ENCODE peak calls at places on chromosomes 7 and 10, in nine cellular contexts. L is coronary artery; H is CD8-positive, alpha-beta T cell; N is CD4-positive, alpha-beta T cell; R is AG04450; T is lung; Z is Panc1; B is endothelial cell; W is GM12865. O is an unnamed sample.

GRCh38 chr7:127214956-127215355 is 37.8 kb downstream of the GRM8 start:
- DNase-seq in L (no peak), H (no peak), N (no peak), R (no peak), T (no peak), Z (no peak), B (no peak), W (no peak), O (no peak)

GRCh38 chr7:84529480-84530205 is 335.1 kb upstream of the SEMA3A start:
- DNase-seq in L (no peak), H (no peak), N (no peak), R (no peak), T (no peak), Z (peak; percentile 87), B (no peak), W (no peak), O (no peak)

GRCh38 chr7:109387530-109387929 is 817.9 kb downstream of the DNAJB9 start:
- DNase-seq in L (no peak), H (no peak), N (no peak), R (no peak), T (no peak), Z (no peak), B (no peak), W (no peak), O (no peak)

GRCh38 chr10:52252322-52252721 is 61.8 kb upstream of the DKK1 start:
- DNase-seq in L (no peak), H (no peak), N (no peak), R (no peak), T (no peak), Z (no peak), B (no peak), W (no peak), O (no peak)

GRCh38 chr7:55273186-55273980 is 91.8 kb upstream of the LANCL2 start:
- DNase-seq in L (peak; percentile 53), H (no peak), N (no peak), R (no peak), T (no peak), Z (no peak), B (no peak), W (no peak), O (no peak)

GRCh38 chr7:30796105-30796869 is 25.1 kb downstream of the MINDY4 start:
- DNase-seq in L (no peak), H (no peak), N (no peak), R (peak; percentile 59), T (peak; percentile 7), Z (no peak), B (no peak), W (peak; percentile 21), O (no peak)

GRCh38 chr10:971150-971542 is 17.1 kb upstream of the GTPBP4 start:
- DNase-seq in L (no peak), H (no peak), N (no peak), R (no peak), T (no peak), Z (no peak), B (no peak), W (no peak), O (no peak)

GRCh38 chr7:137895301-137896201 is 48.8 kb upstream of the DGKI start:
- DNase-seq in L (no peak), H (no peak), N (no peak), R (no peak), T (no peak), Z (no peak), B (no peak), W (peak; percentile 86), O (no peak)

GRCh38 chr10:33332183-33333031 is 2.1 kb downstream of the NRP1 start:
- DNase-seq in L (no peak), H (no peak), N (no peak), R (no peak), T (no peak), Z (no peak), B (no peak), W (no peak), O (no peak)

DNA sequence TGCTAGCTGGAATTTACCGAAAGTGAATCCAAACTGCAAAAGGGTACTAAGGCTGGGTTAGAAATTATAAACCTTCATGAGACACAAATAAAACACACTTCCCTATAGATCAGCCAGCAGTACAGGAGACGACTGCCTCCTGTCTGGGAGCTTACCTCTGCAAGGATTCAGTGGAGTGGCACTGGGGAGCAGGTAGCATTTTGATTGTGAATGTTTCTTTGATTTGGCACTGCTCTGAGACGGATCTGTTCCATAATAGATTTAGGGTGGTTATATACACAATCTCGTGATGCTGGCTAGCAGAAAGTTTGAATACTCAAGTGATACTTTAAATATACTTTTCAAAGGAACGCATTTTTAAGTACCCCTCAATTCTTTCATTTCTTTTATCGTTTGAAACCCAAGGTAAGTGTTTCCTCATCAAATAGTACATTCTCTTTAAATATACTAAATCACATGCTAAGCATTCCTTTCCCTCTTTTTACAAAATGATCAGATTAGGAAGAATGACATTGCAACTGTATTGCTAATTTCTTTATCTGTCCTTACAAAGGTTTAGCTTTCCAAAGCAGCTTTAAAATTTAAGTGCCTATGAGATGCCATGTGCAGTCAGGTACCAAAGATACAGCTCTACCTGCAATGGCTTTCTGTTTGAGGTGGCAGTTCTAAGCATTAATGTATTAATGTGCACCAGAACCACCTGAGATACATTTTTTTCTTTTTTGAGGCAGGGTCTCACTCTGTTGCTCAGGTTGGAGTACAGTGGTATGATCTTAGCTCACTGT is 20.6 kb upstream of the CHCHD3 start:
- DNase-seq in L (no peak), H (no peak), N (no peak), R (no peak), T (no peak), Z (no peak), B (no peak), W (no peak), O (no peak)
- TF ChIP-seq CTCF in L (no peak), H (no peak), N (no peak), R (no peak), T (no peak), Z (no peak), B (no peak), W (no peak), O (no peak)

DNA sequence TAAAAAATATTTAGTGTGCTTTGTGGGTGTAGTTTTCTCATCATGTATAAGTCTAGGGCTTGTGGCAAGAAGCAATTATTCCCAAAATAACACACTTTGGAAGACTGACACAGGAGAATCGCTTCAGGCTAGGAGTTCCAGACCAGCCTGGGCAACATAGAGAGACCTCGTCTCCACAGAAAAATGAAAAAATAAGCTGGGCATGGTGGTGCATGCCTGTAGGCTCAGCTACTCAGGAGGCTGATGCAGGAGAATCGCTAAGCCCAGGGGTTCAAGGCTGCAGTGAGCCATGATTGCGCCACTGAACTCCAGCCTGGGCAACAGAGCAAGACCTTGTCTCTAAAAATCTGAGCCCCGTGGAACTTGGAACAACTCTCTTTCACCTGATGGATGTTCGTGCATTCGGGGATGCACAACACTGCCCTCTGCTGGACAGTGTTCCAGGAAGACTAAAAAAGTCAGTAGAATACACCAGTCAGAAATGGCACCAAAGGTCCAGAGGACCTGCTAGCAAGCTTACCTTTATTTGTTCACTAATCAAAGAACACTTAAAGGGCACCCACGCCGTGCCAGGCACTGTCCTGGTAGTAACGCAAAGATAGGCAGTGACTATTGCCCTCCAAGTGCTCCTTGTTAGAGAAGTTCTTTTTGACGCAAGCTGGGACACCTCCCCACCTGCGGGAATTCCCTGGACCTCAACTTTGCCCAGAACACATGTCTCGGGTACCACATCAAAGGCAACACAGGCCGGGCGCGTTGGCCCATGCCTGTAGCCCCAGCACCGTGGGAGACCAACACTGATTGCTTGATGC is 81.9 kb upstream of the CALN1 start:
- DNase-seq in L (no peak), H (peak; percentile 37), N (peak; percentile 8), R (no peak), T (peak; percentile 62), Z (peak; percentile 28), B (peak; percentile 77), W (peak; percentile 88), O (peak; percentile 73)
- TF ChIP-seq CTCF in L (peak; percentile 30), H (peak; percentile 74), N (peak; percentile 70), R (peak; percentile 64), T (peak; percentile 23), Z (peak; percentile 85), B (peak; percentile 86), W (peak; percentile 71), O (peak; percentile 86)

GRCh38 chr10:124999433-125000365 is 57.8 kb downstream of the ZRANB1 start:
- DNase-seq in L (peak; percentile 93), H (no peak), N (no peak), R (peak; percentile 78), T (no peak), Z (no peak), B (no peak), W (no peak), O (no peak)

GRCh38 chr10:125002044-125002422 is 60.1 kb downstream of the ZRANB1 start:
- DNase-seq in L (no peak), H (no peak), N (no peak), R (no peak), T (no peak), Z (no peak), B (no peak), W (no peak), O (no peak)

GRCh38 chr10:124998624-124999291 is 56.8 kb downstream of the ZRANB1 start:
- DNase-seq in L (peak; percentile 75), H (no peak), N (no peak), R (no peak), T (no peak), Z (no peak), B (no peak), W (no peak), O (no peak)

GRCh38 chr10:125001313-125002043 is 59.6 kb downstream of the ZRANB1 start:
- DNase-seq in L (peak; percentile 72), H (no peak), N (no peak), R (no peak), T (no peak), Z (no peak), B (no peak), W (no peak), O (no peak)

GRCh38 chr10:125000366-125001312 is 58.7 kb downstream of the ZRANB1 start:
- DNase-seq in L (peak; percentile 77), H (no peak), N (no peak), R (no peak), T (no peak), Z (no peak), B (no peak), W (no peak), O (no peak)
- TF ChIP-seq CTCF in L (no peak), H (no peak), N (no peak), R (peak; percentile 20), T (no peak), Z (no peak), B (no peak), W (no peak), O (no peak)

GRCh38 chr7:44050915-44051560 is 6.5 kb downstream of the DBNL start:
- DNase-seq in L (peak; percentile 54), H (no peak), N (no peak), R (no peak), T (no peak), Z (no peak), B (no peak), W (no peak), O (no peak)

GRCh38 chr7:44050121-44050914 is 5.8 kb downstream of the DBNL start:
- DNase-seq in L (peak; percentile 57), H (no peak), N (no peak), R (no peak), T (no peak), Z (no peak), B (no peak), W (no peak), O (no peak)

GRCh38 chr7:44051611-44052220 is 7.2 kb downstream of the DBNL start:
- DNase-seq in L (peak; percentile 53), H (no peak), N (no peak), R (no peak), T (no peak), Z (no peak), B (no peak), W (no peak), O (no peak)

GRCh38 chr7:44056681-44057080 is 8.7 kb downstream of the PGAM2 start:
- DNase-seq in L (peak; percentile 62), H (no peak), N (no peak), R (no peak), T (no peak), Z (no peak), B (no peak), W (no peak), O (no peak)

GRCh38 chr7:44052771-44053365 is 8.4 kb downstream of the DBNL start:
- DNase-seq in L (peak; percentile 45), H (no peak), N (no peak), R (no peak), T (no peak), Z (no peak), B (no peak), W (no peak), O (no peak)
- TF ChIP-seq CTCF in L (no peak), H (no peak), N (no peak), R (no peak), T (no peak), Z (no peak), B (no peak), W (no peak), O (no peak)

O was measured in progenitor cell of endocrine pancreas.